ENCODE peak calls at places on chromosomes 12 and 14, in four cellular contexts. One of them, this sample, is unnamed.

GRCh38 chr14:103362780-103363179 is 22.4 kb upstream of the MARK3 start:
- DNase-seq in AG09309: no peak
- DNase-seq in spleen: no peak
- DNase-seq in retinal pigment epithelial cell: no peak
- DNase-seq in this sample: no peak

GRCh38 chr12:103241184-103241583 is 254.6 kb downstream of the C12orf42 start:
- DNase-seq in AG09309: no peak
- DNase-seq in spleen: no peak
- DNase-seq in retinal pigment epithelial cell: no peak
- DNase-seq in this sample: no peak

GRCh38 chr12:102950950-102951490 is 6.5 kb upstream of the ASCL1 start:
- DNase-seq in spleen: no peak
- DNase-seq in AG09309: no peak
- DNase-seq in retinal pigment epithelial cell: no peak
- DNase-seq in this sample: no peak

GRCh38 chr14:74501135-74501614 is 7.6 kb downstream of the ISCA2 start:
- DNase-seq in AG09309: no peak
- DNase-seq in retinal pigment epithelial cell: no peak
- DNase-seq in spleen: no peak
- DNase-seq in this sample: no peak

GRCh38 chr12:1213205-1213604 is 222.2 kb downstream of the ERC1 start:
- DNase-seq in AG09309: no peak
- DNase-seq in spleen: no peak
- DNase-seq in retinal pigment epithelial cell: no peak
- DNase-seq in this sample: no peak

GRCh38 chr12:128982933-128983332 is 129.7 kb downstream of the GLT1D1 start:
- DNase-seq in spleen: no peak
- DNase-seq in AG09309: no peak
- DNase-seq in retinal pigment epithelial cell: no peak
- DNase-seq in this sample: no peak

GRCh38 chr14:104026024-104026423 is 59.5 kb upstream of the ASPG start:
- DNase-seq in retinal pigment epithelial cell: no peak
- DNase-seq in AG09309: no peak
- DNase-seq in spleen: no peak
- DNase-seq in this sample: no peak

GRCh38 chr14:96081767-96082400 is 42.7 kb downstream of the C14orf132 start:
- DNase-seq in retinal pigment epithelial cell: no peak
- DNase-seq in spleen: peak; percentile 22
- DNase-seq in AG09309: no peak
- DNase-seq in this sample: no peak

GRCh38 chr12:47634127-47634526 is 71.7 kb downstream of the RPAP3 start:
- DNase-seq in retinal pigment epithelial cell: no peak
- DNase-seq in spleen: no peak
- DNase-seq in AG09309: no peak
- DNase-seq in this sample: no peak

GRCh38 chr12:15978431-15978950 is 67.4 kb downstream of the DERA start:
- DNase-seq in AG09309: no peak
- DNase-seq in retinal pigment epithelial cell: no peak
- DNase-seq in spleen: no peak
- DNase-seq in this sample: peak; percentile 67

GRCh38 chr12:48997719-48998496 is 1.3 kb downstream of the DDN start:
- DNase-seq in AG09309: no peak
- DNase-seq in spleen: peak; percentile 84
- DNase-seq in retinal pigment epithelial cell: no peak
- DNase-seq in this sample: no peak

GRCh38 chr14:78227466-78228077 is 57.4 kb downstream of the NRXN3 start:
- DNase-seq in retinal pigment epithelial cell: no peak
- DNase-seq in spleen: no peak
- DNase-seq in AG09309: no peak
- DNase-seq in this sample: no peak

GRCh38 chr14:60094306-60094897 is 2.7 kb downstream of the PCNX4 start:
- DNase-seq in AG09309: no peak
- DNase-seq in spleen: peak; percentile 63
- DNase-seq in retinal pigment epithelial cell: peak; percentile 20
- DNase-seq in this sample: no peak

GRCh38 chr12:75759842-75760260 is 248.4 kb upstream of the KRR1 start:
- DNase-seq in spleen: no peak
- DNase-seq in retinal pigment epithelial cell: peak; percentile 41
- DNase-seq in AG09309: peak; percentile 28
- DNase-seq in this sample: no peak

GRCh38 chr14:99241314-99242035 is 30.5 kb downstream of the BCL11B start:
- DNase-seq in spleen: no peak
- DNase-seq in retinal pigment epithelial cell: no peak
- DNase-seq in AG09309: no peak
- DNase-seq in this sample: no peak

GRCh38 chr14:59354666-59355065 is 110.5 kb downstream of the GPR135 start:
- DNase-seq in AG09309: peak; percentile 21
- DNase-seq in spleen: no peak
- DNase-seq in retinal pigment epithelial cell: no peak
- DNase-seq in this sample: no peak

GRCh38 chr12:55702861-55703260 is 4.8 kb downstream of the ITGA7 start:
- DNase-seq in spleen: peak; percentile 60
- DNase-seq in AG09309: no peak
- DNase-seq in retinal pigment epithelial cell: no peak
- DNase-seq in this sample: no peak

GRCh38 chr12:55705802-55706402 is 1.8 kb downstream of the ITGA7 start:
- DNase-seq in spleen: peak; percentile 71
- DNase-seq in AG09309: no peak
- DNase-seq in retinal pigment epithelial cell: no peak
- DNase-seq in this sample: no peak

GRCh38 chr12:55704824-55705780 is 2.6 kb downstream of the ITGA7 start:
- DNase-seq in AG09309: no peak
- DNase-seq in spleen: peak; percentile 37
- DNase-seq in retinal pigment epithelial cell: no peak
- DNase-seq in this sample: no peak

GRCh38 chr12:55703288-55703687 is 4.4 kb downstream of the ITGA7 start:
- DNase-seq in spleen: peak; percentile 18
- DNase-seq in retinal pigment epithelial cell: no peak
- DNase-seq in AG09309: no peak
- DNase-seq in this sample: no peak

GRCh38 chr12:55703976-55704761 is 3.5 kb downstream of the ITGA7 start:
- DNase-seq in spleen: peak; percentile 20
- DNase-seq in AG09309: no peak
- DNase-seq in retinal pigment epithelial cell: no peak
- DNase-seq in this sample: no peak
- H3K4me3 ChIP-seq in spleen: no peak overlapping the region
- H3K4me3 ChIP-seq in AG09309: no peak overlapping the region
- H3K4me3 ChIP-seq in retinal pigment epithelial cell: no peak overlapping the region
- H3K4me3 ChIP-seq in this sample: no peak overlapping the region

GRCh38 chr14:89720076-89720687 is 234.3 kb downstream of the EFCAB11 start:
- DNase-seq in AG09309: no peak
- DNase-seq in retinal pigment epithelial cell: no peak
- DNase-seq in spleen: no peak
- DNase-seq in this sample: no peak

GRCh38 chr14:89721330-89721729 is 233.2 kb downstream of the EFCAB11 start:
- DNase-seq in spleen: no peak
- DNase-seq in AG09309: no peak
- DNase-seq in retinal pigment epithelial cell: no peak
- DNase-seq in this sample: no peak

GRCh38 chr14:89721991-89722390 is 232.5 kb downstream of the EFCAB11 start:
- DNase-seq in AG09309: no peak
- DNase-seq in spleen: no peak
- DNase-seq in retinal pigment epithelial cell: no peak
- DNase-seq in this sample: no peak

GRCh38 chr14:89720741-89721315 is 233.7 kb downstream of the EFCAB11 start:
- DNase-seq in retinal pigment epithelial cell: no peak
- DNase-seq in spleen: peak; percentile 90
- DNase-seq in AG09309: no peak
- DNase-seq in this sample: no peak

DNA sequence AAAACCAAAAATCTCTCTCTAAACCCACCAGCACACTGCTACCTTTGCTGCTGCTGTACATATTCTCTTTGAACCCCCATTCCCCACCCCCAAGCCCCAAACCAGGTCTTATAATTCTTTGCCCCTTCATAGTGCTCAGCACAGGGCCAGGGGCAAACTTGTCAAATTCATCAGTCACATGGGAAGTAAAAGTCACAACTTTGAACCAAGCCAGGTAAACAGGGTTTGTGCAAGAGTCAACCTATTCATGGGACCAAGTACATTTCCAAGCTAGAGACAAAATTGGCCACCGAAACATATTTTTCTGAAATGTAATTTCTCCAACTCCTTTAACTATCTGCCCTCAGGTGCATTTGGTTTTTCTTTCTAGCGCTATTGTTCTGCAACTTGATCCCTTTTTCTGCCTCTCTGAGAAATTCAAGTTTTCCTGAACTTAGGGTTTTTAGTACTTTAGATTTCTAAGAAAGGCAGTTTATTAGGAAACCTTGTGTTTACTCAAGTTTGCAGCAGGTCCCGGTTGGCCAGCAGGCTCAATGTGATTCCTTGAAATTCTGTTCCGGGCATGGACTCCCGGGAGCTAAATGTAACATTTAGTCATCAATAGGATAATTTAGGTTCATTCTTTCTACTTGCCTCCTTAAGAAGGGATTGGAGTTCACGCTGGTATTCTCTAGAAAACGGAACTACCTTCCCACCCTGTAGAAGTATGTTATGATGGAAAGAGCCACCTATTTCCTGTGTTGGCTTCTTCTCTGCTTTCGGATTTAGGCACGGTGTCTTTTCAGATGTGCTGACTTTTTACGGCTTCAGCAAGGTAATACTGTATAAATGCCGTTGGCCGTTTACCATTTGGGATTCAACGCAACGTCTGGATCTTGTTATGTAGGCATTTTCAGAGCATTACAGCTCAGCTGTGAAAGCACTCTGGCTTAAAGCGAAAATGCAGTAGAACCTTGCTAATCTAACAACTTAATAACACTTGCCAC is 230.3 kb downstream of the EFCAB11 start:
- DNase-seq in retinal pigment epithelial cell: no peak
- DNase-seq in AG09309: no peak
- DNase-seq in spleen: no peak
- DNase-seq in this sample: no peak
- H3K4me3 ChIP-seq in retinal pigment epithelial cell: no peak overlapping the region
- H3K4me3 ChIP-seq in AG09309: peak overlapping the region; percentile 29
- H3K4me3 ChIP-seq in spleen: peak overlapping the region; percentile 1
- H3K4me3 ChIP-seq in this sample: no peak overlapping the region

GRCh38 chr14:76268013-76268376 is 107.9 kb upstream of the ESRRB start:
- DNase-seq in retinal pigment epithelial cell: no peak
- DNase-seq in AG09309: no peak
- DNase-seq in spleen: no peak
- DNase-seq in this sample: no peak
- H3K4me3 ChIP-seq in retinal pigment epithelial cell: peak overlapping the region; percentile 46
- H3K4me3 ChIP-seq in AG09309: peak overlapping the region; percentile 43
- H3K4me3 ChIP-seq in spleen: peak overlapping the region; percentile 30
- H3K4me3 ChIP-seq in this sample: peak overlapping the region; percentile 31

GRCh38 chr14:23547924-23548323 is 3.6 kb downstream of the ZFHX2 start:
- DNase-seq in spleen: no peak
- DNase-seq in AG09309: no peak
- DNase-seq in retinal pigment epithelial cell: no peak
- DNase-seq in this sample: no peak

GRCh38 chr14:23546450-23547035 is 5.0 kb downstream of the ZFHX2 start:
- DNase-seq in retinal pigment epithelial cell: no peak
- DNase-seq in spleen: no peak
- DNase-seq in AG09309: no peak
- DNase-seq in this sample: no peak

GRCh38 chr14:23550827-23551265 is 719 bp downstream of the ZFHX2 start:
- DNase-seq in AG09309: no peak
- DNase-seq in retinal pigment epithelial cell: no peak
- DNase-seq in spleen: peak; percentile 83
- DNase-seq in this sample: no peak

GRCh38 chr14:23550131-23550826 is 1.3 kb downstream of the ZFHX2 start:
- DNase-seq in retinal pigment epithelial cell: no peak
- DNase-seq in AG09309: no peak
- DNase-seq in spleen: no peak
- DNase-seq in this sample: no peak

DNA sequence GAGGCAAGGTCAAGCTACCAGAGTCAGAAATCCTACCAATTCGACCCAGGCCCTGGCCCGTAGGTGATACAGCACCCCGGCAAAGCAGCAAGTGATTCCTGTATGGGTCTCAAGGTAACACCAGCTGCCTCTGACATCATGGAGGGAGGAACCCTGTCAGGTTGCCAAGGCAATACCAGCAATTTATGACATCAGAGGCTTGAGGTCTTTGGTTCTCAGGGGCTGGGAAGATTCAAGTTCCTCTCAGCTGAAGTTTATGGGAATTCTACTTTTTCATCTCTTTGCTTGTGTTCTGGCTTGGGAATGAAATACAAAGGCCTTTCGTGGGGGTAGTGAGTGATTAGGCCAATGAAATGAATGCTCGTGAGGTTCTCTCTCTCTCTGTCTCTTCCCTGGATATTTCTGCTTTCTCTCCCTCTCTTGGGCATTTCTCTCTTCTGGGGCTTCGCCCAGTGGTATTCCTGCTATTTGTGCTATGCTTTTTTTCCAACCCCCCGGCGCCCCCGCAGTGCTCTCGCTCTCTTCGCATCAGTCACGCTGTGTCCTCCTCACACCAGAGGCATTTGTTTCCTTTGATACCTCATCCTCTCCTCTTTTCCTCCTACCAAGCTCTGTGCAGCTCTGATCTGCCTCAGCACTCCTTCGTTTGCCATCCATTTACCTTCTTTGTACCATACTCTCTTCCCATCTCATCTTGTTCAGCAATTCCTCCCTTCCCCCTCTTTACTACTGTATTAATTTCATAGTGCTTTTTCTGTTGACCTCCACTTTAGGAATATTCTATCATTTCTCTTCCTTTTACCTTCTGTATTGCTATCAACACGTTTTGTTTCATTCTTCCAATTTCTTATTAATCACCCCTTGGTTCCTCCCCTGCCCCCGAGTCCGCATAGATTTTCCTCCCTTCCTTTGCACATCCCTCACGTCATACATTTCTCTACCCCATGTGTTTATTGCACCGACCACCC is 2.9 kb downstream of the ZFHX2 start:
- DNase-seq in AG09309: no peak
- DNase-seq in retinal pigment epithelial cell: no peak
- DNase-seq in spleen: no peak
- DNase-seq in this sample: no peak
- H3K4me3 ChIP-seq in AG09309: no peak overlapping the region
- H3K4me3 ChIP-seq in retinal pigment epithelial cell: no peak overlapping the region
- H3K4me3 ChIP-seq in spleen: no peak overlapping the region
- H3K4me3 ChIP-seq in this sample: no peak overlapping the region

GRCh38 chr14:64467131-64467530 is 1.8 kb downstream of the AKAP5 start:
- DNase-seq in retinal pigment epithelial cell: peak; percentile 61
- DNase-seq in AG09309: no peak
- DNase-seq in spleen: no peak
- DNase-seq in this sample: no peak
- H3K4me3 ChIP-seq in retinal pigment epithelial cell: no peak overlapping the region
- H3K4me3 ChIP-seq in AG09309: no peak overlapping the region
- H3K4me3 ChIP-seq in spleen: no peak overlapping the region
- H3K4me3 ChIP-seq in this sample: no peak overlapping the region

GRCh38 chr12:105590571-105590970 is 260.1 kb downstream of the C12orf75 start:
- DNase-seq in retinal pigment epithelial cell: no peak
- DNase-seq in AG09309: no peak
- DNase-seq in spleen: no peak
- DNase-seq in this sample: no peak

GRCh38 chr12:105587237-105587636 is 256.7 kb downstream of the C12orf75 start:
- DNase-seq in AG09309: no peak
- DNase-seq in retinal pigment epithelial cell: no peak
- DNase-seq in spleen: no peak
- DNase-seq in this sample: no peak

GRCh38 chr12:105588126-105588525 is 257.6 kb downstream of the C12orf75 start:
- DNase-seq in spleen: no peak
- DNase-seq in AG09309: no peak
- DNase-seq in retinal pigment epithelial cell: no peak
- DNase-seq in this sample: peak; percentile 18
- H3K4me3 ChIP-seq in spleen: no peak overlapping the region
- H3K4me3 ChIP-seq in AG09309: no peak overlapping the region
- H3K4me3 ChIP-seq in retinal pigment epithelial cell: no peak overlapping the region
- H3K4me3 ChIP-seq in this sample: no peak overlapping the region

GRCh38 chr12:94100990-94101901 is 47.1 kb upstream of the PLXNC1 start:
- DNase-seq in retinal pigment epithelial cell: no peak
- DNase-seq in spleen: peak; percentile 94
- DNase-seq in AG09309: no peak
- DNase-seq in this sample: no peak
- H3K4me3 ChIP-seq in retinal pigment epithelial cell: peak overlapping the region; percentile 60
- H3K4me3 ChIP-seq in spleen: peak overlapping the region; percentile 70
- H3K4me3 ChIP-seq in AG09309: peak overlapping the region; percentile 58
- H3K4me3 ChIP-seq in this sample: peak overlapping the region; percentile 52

GRCh38 chr14:64541971-64542838 is 1.7 kb downstream of the HSPA2 start:
- DNase-seq in spleen: peak; percentile 76
- DNase-seq in retinal pigment epithelial cell: no peak
- DNase-seq in AG09309: no peak
- DNase-seq in this sample: no peak
- H3K4me3 ChIP-seq in spleen: peak overlapping the region; percentile 64
- H3K4me3 ChIP-seq in retinal pigment epithelial cell: peak overlapping the region; percentile 18
- H3K4me3 ChIP-seq in AG09309: peak overlapping the region; percentile 61
- H3K4me3 ChIP-seq in this sample: peak overlapping the region; percentile 50